ENCODE peak calls at places on chromosome 21, in four cellular contexts. B is endothelial cell of umbilical vein, D is pancreas, W is brain microvascular endothelial cell. Y is an unnamed sample.
A peak's percentile ranks its signal among the peaks of the same experiment; 100 is the strongest.

GRCh38 chr21:37071561-37072238 is 1.2 kb downstream of the PIGP start:
- DNase-seq in B (peak; percentile 69), D (peak; percentile 52), W (peak; percentile 45), Y (no peak)

GRCh38 chr21:38699048-38699447 is 106.7 kb upstream of the ETS2 start:
- DNase-seq in B (peak; percentile 21), D (no peak), W (no peak), Y (no peak)

GRCh38 chr21:35599164-35599563 is 461.2 kb downstream of the SETD4 start:
- DNase-seq in B (no peak), D (no peak), W (no peak), Y (no peak)

GRCh38 chr21:17925900-17926299 is 106.7 kb upstream of the C21orf91 start:
- DNase-seq in B (peak; percentile 17), D (no peak), W (no peak), Y (no peak)

GRCh38 chr21:21200939-21201610 is 202.9 kb downstream of the NCAM2 start:
- DNase-seq in B (peak; percentile 22), D (no peak), W (peak; percentile 2), Y (no peak)

GRCh38 chr21:28805885-28806284 is 186.8 kb downstream of the LTN1 start:
- DNase-seq in B (no peak), D (no peak), W (peak; percentile 60), Y (peak; percentile 74)

GRCh38 chr21:37373539-37373938 is 7.0 kb downstream of the DYRK1A start:
- DNase-seq in B (no peak), D (no peak), W (no peak), Y (no peak)

GRCh38 chr21:38487906-38488639 is 10.2 kb downstream of the ERG start:
- DNase-seq in B (peak; percentile 75), D (no peak), W (no peak), Y (no peak)

GRCh38 chr21:35697321-35697808 is 363.0 kb downstream of the SETD4 start:
- DNase-seq in B (no peak), D (peak; percentile 83), W (peak; percentile 63), Y (no peak)

GRCh38 chr21:34922487-34922886 is 126.6 kb downstream of the RUNX1 start:
- DNase-seq in B (no peak), D (no peak), W (no peak), Y (no peak)

GRCh38 chr21:28068455-28069358 is 924.0 kb downstream of the LTN1 start:
- DNase-seq in B (no peak), D (no peak), W (no peak), Y (no peak)

GRCh38 chr21:41847066-41847804 is 31.9 kb downstream of the PRDM15 start:
- DNase-seq in B (no peak), D (no peak), W (peak; percentile 1), Y (no peak)

GRCh38 chr21:35436899-35437298 is 387.8 kb upstream of the RUNX1 start:
- DNase-seq in B (no peak), D (no peak), W (no peak), Y (no peak)

GRCh38 chr21:42191064-42191463 is 27.9 kb upstream of the ABCG1 start:
- DNase-seq in B (no peak), D (no peak), W (no peak), Y (no peak)

GRCh38 chr21:29293495-29293894 is 5.2 kb upstream of the BACH1 start:
- DNase-seq in B (no peak), D (no peak), W (no peak), Y (no peak)

GRCh38 chr21:35628331-35628730 is 432.0 kb downstream of the SETD4 start:
- DNase-seq in B (no peak), D (no peak), W (no peak), Y (no peak)

GRCh38 chr21:28521932-28522826 is 470.5 kb downstream of the LTN1 start:
- DNase-seq in B (peak; percentile 88), D (no peak), W (peak; percentile 47), Y (no peak)

GRCh38 chr21:35940074-35940927 is 120.0 kb downstream of the SETD4 start:
- DNase-seq in B (peak; percentile 76), D (peak; percentile 38), W (peak; percentile 58), Y (peak; percentile 28)

GRCh38 chr21:36773111-36773510 is 74.2 kb downstream of the SIM2 start:
- DNase-seq in B (peak; percentile 26), D (peak; percentile 92), W (peak; percentile 41), Y (no peak)

GRCh38 chr21:43978060-43978459 is 34.0 kb upstream of the TRAPPC10 start:
- DNase-seq in B (no peak), D (no peak), W (no peak), Y (no peak)

GRCh38 chr21:43973634-43973955 is 38.5 kb upstream of the TRAPPC10 start:
- DNase-seq in B (no peak), D (no peak), W (no peak), Y (no peak)

GRCh38 chr21:27804515-27804914 is 837.6 kb upstream of the ADAMTS5 start:
- DNase-seq in B (no peak), D (no peak), W (no peak), Y (no peak)

GRCh38 chr21:25387665-25388064 is 219.6 kb downstream of the MRPL39 start:
- DNase-seq in B (no peak), D (no peak), W (no peak), Y (no peak)

GRCh38 chr21:40334159-40334558 is 466.9 kb downstream of the PCP4 start:
- DNase-seq in B (no peak), D (no peak), W (no peak), Y (no peak)

GRCh38 chr21:40339050-40339449 is 471.8 kb downstream of the PCP4 start:
- DNase-seq in B (no peak), D (no peak), W (no peak), Y (no peak)

GRCh38 chr21:40337981-40338380 is 470.7 kb downstream of the PCP4 start:
- DNase-seq in B (no peak), D (no peak), W (no peak), Y (no peak)

GRCh38 chr21:40333731-40334130 is 466.5 kb downstream of the PCP4 start:
- DNase-seq in B (no peak), D (no peak), W (no peak), Y (no peak)

GRCh38 chr21:40335689-40336088 is 468.5 kb downstream of the PCP4 start:
- DNase-seq in B (no peak), D (no peak), W (no peak), Y (no peak)
- H3K4me3 ChIP-seq in B (no peak overlapping the region), D (no peak overlapping the region), W (no peak overlapping the region), Y (no peak overlapping the region)

GRCh38 chr21:45405819-45406762 is 1.1 kb downstream of the COL18A1 start:
- DNase-seq in B (peak; percentile 85), D (no peak), W (no peak), Y (no peak)

GRCh38 chr21:45403825-45404725 is 890 bp upstream of the COL18A1 start:
- DNase-seq in B (peak; percentile 7), D (no peak), W (no peak), Y (no peak)

GRCh38 chr21:45406801-45407628 is 2.0 kb downstream of the COL18A1 start:
- DNase-seq in B (peak; percentile 21), D (no peak), W (no peak), Y (no peak)

GRCh38 chr21:45404726-45405270 is at the start of gene COL18A1:
- DNase-seq in B (peak; percentile 39), D (peak; percentile 16), W (no peak), Y (no peak)

GRCh38 chr21:45405271-45405818 is 380 bp downstream of the COL18A1 start:
- DNase-seq in B (peak; percentile 41), D (no peak), W (no peak), Y (no peak)
- H3K4me3 ChIP-seq in B (peak overlapping the region; percentile 72), D (peak overlapping the region; percentile 55), W (peak overlapping the region; percentile 64), Y (peak overlapping the region; percentile 60)

DNA sequence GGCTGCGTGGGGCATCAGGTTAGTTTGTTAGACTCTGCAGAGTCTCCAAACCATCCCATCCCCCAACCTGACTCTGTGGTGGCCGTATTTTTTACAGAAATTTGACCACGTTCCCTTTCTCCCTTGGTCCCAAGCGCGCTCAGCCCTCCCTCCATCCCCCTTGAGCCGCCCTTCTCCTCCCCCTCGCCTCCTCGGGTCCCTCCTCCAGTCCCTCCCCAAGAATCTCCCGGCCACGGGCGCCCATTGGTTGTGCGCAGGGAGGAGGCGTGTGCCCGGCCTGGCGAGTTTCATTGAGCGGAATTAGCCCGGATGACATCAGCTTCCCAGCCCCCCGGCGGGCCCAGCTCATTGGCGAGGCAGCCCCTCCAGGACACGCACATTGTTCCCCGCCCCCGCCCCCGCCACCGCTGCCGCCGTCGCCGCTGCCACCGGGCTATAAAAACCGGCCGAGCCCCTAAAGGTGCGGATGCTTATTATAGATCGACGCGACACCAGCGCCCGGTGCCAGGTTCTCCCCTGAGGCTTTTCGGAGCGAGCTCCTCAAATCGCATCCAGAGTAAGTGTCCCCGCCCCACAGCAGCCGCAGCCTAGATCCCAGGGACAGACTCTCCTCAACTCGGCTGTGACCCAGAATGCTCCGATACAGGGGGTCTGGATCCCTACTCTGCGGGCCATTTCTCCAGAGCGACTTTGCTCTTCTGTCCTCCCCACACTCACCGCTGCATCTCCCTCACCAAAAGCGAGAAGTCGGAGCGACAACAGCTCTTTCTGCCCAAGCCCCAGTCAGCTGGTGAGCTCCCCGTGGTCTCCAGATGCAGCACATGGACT is at the start of gene OLIG2:
- DNase-seq in B (peak; percentile 20), D (no peak), W (no peak), Y (no peak)
- H3K4me3 ChIP-seq in B (no peak within 1 kb of the TSS), D (no peak within 1 kb of the TSS), W (no peak within 1 kb of the TSS), Y (no peak within 1 kb of the TSS)

DNA sequence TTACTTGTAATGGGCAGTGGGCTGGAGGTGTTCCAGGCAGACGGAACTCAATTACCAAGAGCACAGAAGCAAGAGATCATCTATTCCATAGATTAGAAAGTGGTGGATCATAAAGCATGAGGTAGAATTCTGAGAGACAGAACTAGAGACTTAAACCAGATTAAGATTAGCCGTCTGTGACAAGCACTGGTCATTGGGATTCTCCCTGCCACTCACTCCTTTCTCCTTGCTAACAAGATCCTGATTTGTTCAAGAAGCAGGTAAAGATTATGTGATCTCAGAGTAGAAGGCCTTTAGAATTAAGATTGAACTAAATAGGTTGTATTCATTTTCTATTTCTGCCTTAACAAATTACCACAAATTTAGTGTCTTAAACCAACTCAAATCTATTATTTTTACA is 1.5 kb upstream of the HSPA13 start:
- DNase-seq in B (no peak), D (no peak), W (no peak), Y (no peak)
- H3K4me3 ChIP-seq in B (no peak overlapping the region), D (no peak overlapping the region), W (no peak overlapping the region), Y (no peak overlapping the region)

DNA sequence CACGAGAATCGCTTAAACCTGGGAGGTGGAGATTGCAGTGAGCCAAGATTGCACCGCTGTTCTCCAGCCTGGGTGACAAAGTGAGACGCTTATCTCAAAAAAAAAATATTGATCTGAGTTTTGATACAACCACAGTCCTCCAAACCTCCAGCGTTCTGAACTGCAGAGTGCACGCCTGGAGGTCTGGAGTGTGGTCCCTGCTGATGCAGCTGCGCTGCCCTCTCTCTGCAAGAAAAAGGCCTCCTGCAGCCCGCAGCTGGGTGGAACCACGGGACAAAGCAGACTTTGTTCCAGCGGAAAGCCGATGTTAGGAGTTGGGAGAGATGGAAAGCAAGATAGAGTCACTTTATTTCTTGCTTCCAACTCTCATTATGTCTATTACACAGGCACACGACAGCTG is 144.9 kb upstream of the SOD1 start:
- DNase-seq in B (no peak), D (no peak), W (peak; percentile 15), Y (no peak)
- H3K4me3 ChIP-seq in B (no peak overlapping the region), D (no peak overlapping the region), W (no peak overlapping the region), Y (no peak overlapping the region)

Y was measured in AG04449.